ENCODE peak calls at places on chromosomes 5 and 9, in eight cellular contexts. W is amniotic stem cell; J is C1 segment of cervical spinal cord; X is lower leg skin; K is NCI-H1105 treated with DMSO at 0.1 percent for 48 hours; I is activated naive CD8-positive, alpha-beta T cell treated with anti-CD3 and anti-CD28 coated beads for 36 hours; G is activated B cell treated with CpG ODN at 0.5 μM for 24 hours; O is left ventricle myocardium superior. Q is an unnamed sample.

GRCh38 chr9:79430599-79430998 is 141.2 kb upstream of the TLE4 start:
- DNase-seq in J (no peak), I (no peak), W (no peak), X (no peak), K (peak; percentile 59), G (no peak), O (no peak), Q (no peak)

GRCh38 chr9:69376651-69377050 is 51.6 kb downstream of the ENTREP1 start:
- DNase-seq in W (peak; percentile 82), O (peak; percentile 51), K (no peak), G (no peak), I (no peak), J (no peak), X (no peak), Q (peak; percentile 47)

GRCh38 chr5:79850316-79850822 is 140.7 kb downstream of the MTX3 start:
- DNase-seq in W (no peak), G (no peak), X (peak; percentile 39), O (no peak), I (no peak), J (no peak), K (no peak), Q (no peak)

GRCh38 chr9:129550199-129550839 is 70.6 kb downstream of the C9orf50 start:
- DNase-seq in G (no peak), O (peak; percentile 92), W (peak; percentile 40), X (peak; percentile 96), J (no peak), K (peak; percentile 33), I (peak; percentile 24), Q (peak; percentile 74)

GRCh38 chr9:129309906-129310305 is 131.8 kb upstream of the IER5L start:
- DNase-seq in J (no peak), W (no peak), O (no peak), G (no peak), I (no peak), K (no peak), X (peak; percentile 70), Q (no peak)

GRCh38 chr9:132209263-132209662 is 47.4 kb downstream of the NTNG2 start:
- DNase-seq in I (no peak), G (no peak), W (no peak), K (no peak), X (no peak), J (no peak), O (no peak), Q (peak; percentile 89)

GRCh38 chr5:106545325-106545724 is 1125.4 kb downstream of the EFNA5 start:
- DNase-seq in I (no peak), X (no peak), J (no peak), K (no peak), W (no peak), G (no peak), O (no peak), Q (no peak)

GRCh38 chr5:60490597-60491166 is 209.3 kb downstream of the DEPDC1B start:
- DNase-seq in K (no peak), J (no peak), I (no peak), X (no peak), W (no peak), G (no peak), O (no peak), Q (no peak)

GRCh38 chr9:127395491-127396252 is 1.3 kb upstream of the SLC2A8 start:
- DNase-seq in W (no peak), O (no peak), K (no peak), X (peak; percentile 75), I (no peak), J (no peak), G (no peak), Q (no peak)

GRCh38 chr5:95244479-95244878 is 40.4 kb downstream of the MCTP1 start:
- DNase-seq in G (no peak), K (no peak), X (no peak), O (no peak), W (no peak), J (no peak), I (no peak), Q (no peak)

GRCh38 chr5:112186401-112186990 is 232.6 kb downstream of the EPB41L4A start:
- DNase-seq in O (no peak), I (no peak), J (no peak), K (peak; percentile 43), W (peak; percentile 48), G (no peak), X (no peak), Q (no peak)

GRCh38 chr5:77843570-77844407 is 67.7 kb upstream of the TBCA start:
- DNase-seq in K (no peak), G (no peak), I (no peak), O (no peak), W (no peak), X (no peak), J (peak; percentile 20), Q (peak; percentile 71)

GRCh38 chr9:86794356-86795046 is 152.8 kb downstream of the GAS1 start:
- DNase-seq in K (peak; percentile 4), O (no peak), W (peak; percentile 39), I (no peak), J (no peak), X (no peak), G (no peak), Q (no peak)

GRCh38 chr9:93231121-93231694 is 47.3 kb downstream of the WNK2 start:
- DNase-seq in X (no peak), I (no peak), J (peak; percentile 17), K (peak; percentile 69), W (no peak), G (no peak), O (peak; percentile 68), Q (no peak)

GRCh38 chr5:172266676-172267092 is 16.9 kb downstream of the UBTD2 start:
- DNase-seq in K (no peak), O (no peak), I (no peak), X (no peak), J (no peak), W (no peak), G (no peak), Q (no peak)

GRCh38 chr9:2473691-2474090 is 147.9 kb upstream of the VLDLR start:
- DNase-seq in I (no peak), W (no peak), X (no peak), O (no peak), G (no peak), K (no peak), J (no peak), Q (no peak)

GRCh38 chr9:26951794-26952193 is 4.4 kb upstream of the IFT74 start:
- DNase-seq in O (no peak), X (no peak), G (no peak), K (no peak), I (no peak), J (no peak), W (no peak), Q (no peak)

GRCh38 chr9:135413086-135413375 is 66.6 kb upstream of the PPP1R26 start:
- DNase-seq in K (no peak), J (no peak), G (no peak), I (no peak), O (no peak), X (no peak), W (no peak), Q (no peak)

GRCh38 chr5:134846641-134846960 is 833 bp downstream of the C5orf24 start:
- DNase-seq in X (no peak), G (no peak), I (peak; percentile 26), K (peak; percentile 14), O (no peak), W (no peak), J (no peak), Q (no peak)

GRCh38 chr5:170095687-170096086 is 10.0 kb upstream of the FOXI1 start:
- DNase-seq in K (no peak), W (no peak), G (no peak), X (no peak), O (no peak), J (no peak), I (no peak), Q (no peak)

GRCh38 chr9:38026021-38026809 is 42.8 kb downstream of the SHB start:
- DNase-seq in I (no peak), J (no peak), G (no peak), K (peak; percentile 22), X (no peak), W (peak; percentile 82), O (peak; percentile 70), Q (no peak)

GRCh38 chr5:85108471-85108870 is 723.8 kb upstream of the EDIL3 start:
- DNase-seq in G (no peak), J (no peak), K (no peak), W (no peak), X (no peak), O (no peak), I (no peak), Q (no peak)

GRCh38 chr5:69288069-69288468 is 44.5 kb downstream of the CCDC125 start:
- DNase-seq in G (no peak), X (no peak), J (no peak), I (no peak), K (no peak), W (no peak), O (no peak), Q (no peak)

GRCh38 chr5:14671414-14671813 is 6.9 kb downstream of the OTULIN start:
- DNase-seq in O (no peak), G (no peak), I (no peak), W (no peak), J (no peak), X (no peak), K (no peak), Q (no peak)

GRCh38 chr5:102295534-102296228 is 403 bp downstream of the SLCO4C1 start:
- DNase-seq in J (no peak), O (no peak), I (no peak), K (peak; percentile 6), W (no peak), X (no peak), G (no peak), Q (peak; percentile 85)